ENCODE peak calls at places on chromosomes 6 and 20, in four cellular contexts. A is Peyer's patch, G is IMR-90, Z is gastrocnemius medialis. I is an unnamed sample.

GRCh38 chr20:54535045-54535444 is 59.7 kb downstream of the DOK5 start:
- DNase-seq in G (no peak), Z (no peak), A (no peak), I (no peak)

GRCh38 chr20:61161649-61162210 is 90.3 kb upstream of the CDH4 start:
- DNase-seq in A (no peak), Z (no peak), G (no peak), I (no peak)

GRCh38 chr20:7806831-7807230 is 133.4 kb downstream of the HAO1 start:
- DNase-seq in G (no peak), Z (no peak), A (no peak), I (no peak)

GRCh38 chr6:14474816-14475215 is 357.2 kb downstream of the CD83 start:
- DNase-seq in G (no peak), A (no peak), Z (no peak), I (no peak)

GRCh38 chr6:100719883-100720682 is 161.0 kb downstream of the ASCC3 start:
- DNase-seq in G (peak; percentile 41), Z (no peak), A (no peak), I (no peak)

GRCh38 chr20:18431206-18431605 is 35.6 kb downstream of the DZANK1 start:
- DNase-seq in G (no peak), Z (no peak), A (no peak), I (no peak)

GRCh38 chr6:133778414-133778813 is 110.5 kb upstream of the TCF21 start:
- DNase-seq in G (peak; percentile 95), Z (peak; percentile 14), A (no peak), I (no peak)

GRCh38 chr6:89432875-89433636 is at the start of gene ANKRD6:
- DNase-seq in G (no peak), Z (peak; percentile 64), A (peak; percentile 85), I (peak; percentile 84)

GRCh38 chr6:100194535-100194934 is 200.5 kb upstream of the MCHR2 start:
- DNase-seq in G (no peak), A (no peak), Z (no peak), I (no peak)

GRCh38 chr6:28251648-28252506 is at the start of gene ZKSCAN4:
- DNase-seq in Z (peak; percentile 67), A (peak; percentile 70), G (peak; percentile 92), I (peak; percentile 87)

GRCh38 chr20:33007376-33008335 is at the start of gene BPIFB2:
- DNase-seq in A (no peak), G (no peak), Z (no peak), I (no peak)

GRCh38 chr6:49430187-49430586 is 32.9 kb downstream of the MMUT start:
- DNase-seq in G (peak; percentile 52), A (no peak), Z (no peak), I (no peak)

GRCh38 chr20:8667306-8667705 is 401.6 kb upstream of the PLCB4 start:
- DNase-seq in A (no peak), Z (peak; percentile 18), G (no peak), I (no peak)

GRCh38 chr6:79168695-79168980 is 65.8 kb downstream of the HMGN3 start:
- DNase-seq in Z (no peak), A (no peak), G (peak; percentile 1), I (no peak)

GRCh38 chr6:148851683-148852556 is 105.1 kb downstream of the UST start:
- DNase-seq in Z (no peak), A (no peak), G (no peak), I (no peak)

GRCh38 chr6:150767585-150768164 is 97.8 kb upstream of the MTHFD1L start:
- DNase-seq in G (no peak), A (no peak), Z (no peak), I (no peak)

GRCh38 chr20:53678315-53678989 is 84.8 kb upstream of the ZNF217 start:
- DNase-seq in Z (no peak), G (peak; percentile 20), A (no peak), I (no peak)

GRCh38 chr6:115370202-115370601 is 690.5 kb downstream of the FRK start:
- DNase-seq in G (no peak), A (no peak), Z (no peak), I (no peak)

GRCh38 chr6:127570739-127571389 is 6.1 kb upstream of the C6orf58 start:
- DNase-seq in G (peak; percentile 13), Z (no peak), A (no peak), I (no peak)

GRCh38 chr6:111480988-111481830 is 1.8 kb downstream of the REV3L start:
- DNase-seq in G (peak; percentile 30), Z (no peak), A (no peak), I (no peak)

GRCh38 chr6:36839819-36840379 is 655 bp upstream of the CPNE5 start:
- DNase-seq in A (no peak), G (no peak), Z (no peak), I (no peak)

GRCh38 chr6:2818593-2818992 is 23.1 kb downstream of the SERPINB1 start:
- DNase-seq in Z (no peak), A (no peak), G (peak; percentile 66), I (peak; percentile 42)

DNA sequence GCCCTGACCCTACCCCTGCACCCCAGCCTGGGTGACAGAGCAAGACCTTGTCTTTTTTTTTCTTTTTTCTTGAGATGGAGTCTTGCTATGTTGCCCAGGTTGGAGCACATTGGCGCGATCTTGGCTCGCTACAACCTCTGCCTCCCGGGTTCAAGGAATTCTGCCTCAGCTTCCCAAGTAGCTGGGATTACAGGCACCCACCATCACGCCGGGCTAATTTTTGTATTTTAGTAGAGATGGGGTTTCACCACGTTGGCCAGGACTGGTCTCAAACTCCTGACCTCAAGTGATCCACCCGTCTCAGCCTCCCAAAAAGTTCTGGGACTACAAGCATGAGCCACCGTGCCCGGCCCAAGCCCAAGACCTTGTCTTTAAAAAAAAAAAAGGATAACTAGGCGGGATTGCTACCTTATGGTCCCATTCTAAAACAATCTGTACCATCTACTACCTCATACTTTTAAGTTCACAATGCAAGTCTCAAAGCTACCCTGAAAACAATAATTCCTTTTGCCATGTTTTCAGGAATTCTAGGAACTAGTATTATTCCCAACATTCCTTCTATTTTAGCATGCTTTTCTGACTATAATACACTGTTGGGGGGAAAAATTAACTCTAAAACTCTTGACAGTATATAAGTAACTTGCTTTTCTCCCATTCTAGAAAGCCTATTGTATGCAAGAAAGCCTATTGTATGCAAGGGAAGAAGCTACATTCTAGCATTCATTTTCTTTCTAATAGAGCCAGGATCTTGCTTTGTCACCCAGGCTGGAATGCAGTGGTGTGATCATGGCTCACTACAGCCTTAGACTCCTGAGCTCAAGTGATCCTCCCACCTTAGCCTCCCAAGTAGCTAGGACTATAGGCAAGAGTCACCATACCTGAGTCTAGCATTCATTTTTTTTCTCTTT is 6.6 kb downstream of the TUBB start:
- DNase-seq in Z (no peak), A (no peak), G (peak; percentile 27), I (no peak)
- TF ChIP-seq POLR2A in Z (no peak), A (no peak), G (peak; percentile 11), I (no peak)

GRCh38 chr20:31669876-31670275 is 32.2 kb downstream of the COX4I2 start:
- DNase-seq in Z (no peak), G (peak; percentile 20), A (no peak), I (no peak)

GRCh38 chr20:31667315-31668285 is 29.9 kb downstream of the COX4I2 start:
- DNase-seq in G (no peak), A (no peak), Z (no peak), I (no peak)

GRCh38 chr20:31673435-31673834 is 35.7 kb downstream of the COX4I2 start:
- DNase-seq in Z (no peak), G (no peak), A (no peak), I (no peak)

GRCh38 chr20:31671324-31671723 is 33.6 kb downstream of the COX4I2 start:
- DNase-seq in Z (no peak), A (no peak), G (no peak), I (no peak)

GRCh38 chr20:31670371-31671228 is 32.9 kb downstream of the COX4I2 start:
- DNase-seq in G (peak; percentile 75), A (no peak), Z (peak; percentile 91), I (peak; percentile 69)
- TF ChIP-seq POLR2A in G (no peak), A (no peak), Z (peak; percentile 64), I (peak; percentile 25)

DNA sequence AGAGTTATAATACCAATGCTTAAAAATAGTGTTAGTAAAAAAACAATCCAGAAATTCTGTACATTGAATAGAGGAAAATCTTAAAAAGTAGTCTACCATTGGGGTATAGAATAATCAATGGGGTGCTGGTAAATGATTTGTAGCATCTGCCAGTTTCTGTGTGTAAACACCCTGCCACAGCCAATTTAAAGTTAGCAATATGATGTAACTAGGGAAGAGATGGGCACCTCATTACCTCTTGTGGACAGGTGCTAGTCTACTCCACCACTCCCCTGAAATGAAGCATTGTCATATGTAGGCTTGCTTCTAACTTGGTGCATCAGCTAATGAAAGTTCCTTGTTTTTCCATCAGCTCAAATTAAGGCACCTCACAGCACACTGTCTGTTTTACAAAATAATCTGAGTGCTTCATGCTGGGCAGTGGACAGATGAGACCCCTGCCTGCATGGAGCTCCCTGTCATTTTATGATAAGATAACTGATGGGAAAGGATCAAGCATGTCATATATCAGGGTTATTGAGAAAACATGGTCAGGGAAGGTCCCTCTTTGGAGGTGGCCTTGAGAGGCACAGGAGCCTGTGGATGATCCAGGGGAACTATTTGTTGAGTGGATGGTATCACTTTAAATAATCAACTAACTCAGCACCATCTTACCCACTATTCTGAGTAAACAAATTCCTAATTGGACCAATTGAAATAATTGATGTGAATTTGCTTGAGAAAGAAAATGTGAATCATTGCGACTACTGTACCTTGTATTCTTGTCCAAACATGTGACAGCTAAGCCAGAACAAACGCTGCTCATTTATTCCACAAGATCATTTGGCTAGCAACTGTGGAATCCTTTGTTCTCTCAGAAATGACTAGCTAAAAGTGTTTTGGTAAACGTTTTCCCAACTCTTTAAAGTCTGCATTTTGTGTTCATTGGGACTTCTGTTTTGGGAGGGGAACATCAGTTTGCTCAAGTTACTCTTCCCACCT is 45.9 kb upstream of the CSE1L start:
- DNase-seq in A (no peak), G (no peak), Z (no peak), I (no peak)
- TF ChIP-seq POLR2A in A (no peak), G (no peak), Z (no peak), I (no peak)

GRCh38 chr6:159461266-159461665 is 231.8 kb downstream of the SOD2 start:
- DNase-seq in Z (no peak), G (no peak), A (no peak), I (no peak)
- TF ChIP-seq POLR2A in Z (no peak), G (no peak), A (no peak), I (no peak)

GRCh38 chr20:57289401-57290177 is 23.1 kb upstream of the BMP7 start:
- DNase-seq in Z (no peak), A (no peak), G (peak; percentile 9), I (no peak)
- TF ChIP-seq POLR2A in Z (no peak), A (no peak), G (no peak), I (no peak)

I was measured in transverse colon.